ENCODE peak calls at places on chromosomes 6 and 20, in eight cellular contexts. One of them, this sample, is unnamed.

GRCh38 chr6:14467591-14467990 is 350.0 kb downstream of the CD83 start:
- DNase-seq in transverse colon: no peak
- DNase-seq in lower leg skin: no peak
- DNase-seq in sigmoid colon: no peak
- DNase-seq in psoas muscle: no peak
- DNase-seq in Peyer's patch: no peak
- DNase-seq in foreskin fibroblast: peak; percentile 54
- DNase-seq in AG04450: no peak
- DNase-seq in this sample: no peak

GRCh38 chr6:41551086-41551702 is 5.0 kb downstream of the FOXP4 start:
- DNase-seq in transverse colon: no peak
- DNase-seq in lower leg skin: no peak
- DNase-seq in sigmoid colon: no peak
- DNase-seq in psoas muscle: no peak
- DNase-seq in Peyer's patch: no peak
- DNase-seq in foreskin fibroblast: no peak
- DNase-seq in AG04450: no peak
- DNase-seq in this sample: no peak

GRCh38 chr6:34021839-34022190 is 124.1 kb downstream of the GRM4 start:
- DNase-seq in transverse colon: peak; percentile 82
- DNase-seq in lower leg skin: no peak
- DNase-seq in sigmoid colon: no peak
- DNase-seq in psoas muscle: peak; percentile 22
- DNase-seq in Peyer's patch: peak; percentile 54
- DNase-seq in foreskin fibroblast: no peak
- DNase-seq in AG04450: no peak
- DNase-seq in this sample: no peak

GRCh38 chr6:45714795-45715507 is 300.7 kb downstream of the CLIC5 start:
- DNase-seq in transverse colon: peak; percentile 59
- DNase-seq in lower leg skin: peak; percentile 55
- DNase-seq in sigmoid colon: peak; percentile 77
- DNase-seq in psoas muscle: no peak
- DNase-seq in Peyer's patch: peak; percentile 72
- DNase-seq in foreskin fibroblast: peak; percentile 84
- DNase-seq in AG04450: peak; percentile 69
- DNase-seq in this sample: peak; percentile 47

GRCh38 chr20:4519530-4519929 is 202.2 kb upstream of the PRND start:
- DNase-seq in transverse colon: no peak
- DNase-seq in lower leg skin: no peak
- DNase-seq in sigmoid colon: no peak
- DNase-seq in psoas muscle: no peak
- DNase-seq in Peyer's patch: no peak
- DNase-seq in foreskin fibroblast: no peak
- DNase-seq in AG04450: no peak
- DNase-seq in this sample: no peak

GRCh38 chr6:15555101-15556038 is 107.5 kb downstream of the DTNBP1 start:
- DNase-seq in transverse colon: no peak
- DNase-seq in lower leg skin: no peak
- DNase-seq in sigmoid colon: no peak
- DNase-seq in psoas muscle: no peak
- DNase-seq in Peyer's patch: no peak
- DNase-seq in foreskin fibroblast: no peak
- DNase-seq in AG04450: no peak
- DNase-seq in this sample: no peak

GRCh38 chr6:12709556-12709955 is 7.0 kb upstream of the PHACTR1 start:
- DNase-seq in transverse colon: no peak
- DNase-seq in lower leg skin: no peak
- DNase-seq in sigmoid colon: no peak
- DNase-seq in psoas muscle: no peak
- DNase-seq in Peyer's patch: no peak
- DNase-seq in foreskin fibroblast: no peak
- DNase-seq in AG04450: no peak
- DNase-seq in this sample: no peak

GRCh38 chr20:52921300-52921699 is 50.9 kb upstream of the TSHZ2 start:
- DNase-seq in transverse colon: no peak
- DNase-seq in lower leg skin: no peak
- DNase-seq in sigmoid colon: no peak
- DNase-seq in psoas muscle: no peak
- DNase-seq in Peyer's patch: no peak
- DNase-seq in foreskin fibroblast: no peak
- DNase-seq in AG04450: no peak
- DNase-seq in this sample: no peak

GRCh38 chr6:57173886-57174510 is 1.9 kb downstream of the BAG2 start:
- DNase-seq in transverse colon: no peak
- DNase-seq in lower leg skin: no peak
- DNase-seq in sigmoid colon: no peak
- DNase-seq in psoas muscle: no peak
- DNase-seq in Peyer's patch: no peak
- DNase-seq in foreskin fibroblast: peak; percentile 73
- DNase-seq in AG04450: no peak
- DNase-seq in this sample: no peak

GRCh38 chr6:118812972-118813371 is 81.0 kb upstream of the ASF1A start:
- DNase-seq in transverse colon: no peak
- DNase-seq in lower leg skin: no peak
- DNase-seq in sigmoid colon: no peak
- DNase-seq in psoas muscle: no peak
- DNase-seq in Peyer's patch: no peak
- DNase-seq in foreskin fibroblast: peak; percentile 8
- DNase-seq in AG04450: no peak
- DNase-seq in this sample: no peak

GRCh38 chr20:23362392-23363256 is 642 bp downstream of the GZF1 start:
- DNase-seq in transverse colon: peak; percentile 45
- DNase-seq in lower leg skin: peak; percentile 42
- DNase-seq in sigmoid colon: peak; percentile 76
- DNase-seq in psoas muscle: peak; percentile 77
- DNase-seq in Peyer's patch: no peak
- DNase-seq in foreskin fibroblast: no peak
- DNase-seq in AG04450: no peak
- DNase-seq in this sample: no peak

GRCh38 chr6:46948699-46949098 is 27.0 kb upstream of the ADGRF5 start:
- DNase-seq in transverse colon: no peak
- DNase-seq in lower leg skin: no peak
- DNase-seq in sigmoid colon: no peak
- DNase-seq in psoas muscle: no peak
- DNase-seq in Peyer's patch: no peak
- DNase-seq in foreskin fibroblast: no peak
- DNase-seq in AG04450: no peak
- DNase-seq in this sample: no peak

GRCh38 chr6:48563426-48563825 is 452.4 kb upstream of the PTCHD4 start:
- DNase-seq in transverse colon: no peak
- DNase-seq in lower leg skin: no peak
- DNase-seq in sigmoid colon: no peak
- DNase-seq in psoas muscle: no peak
- DNase-seq in Peyer's patch: no peak
- DNase-seq in foreskin fibroblast: no peak
- DNase-seq in AG04450: no peak
- DNase-seq in this sample: no peak

GRCh38 chr6:24547243-24547642 is 52.5 kb downstream of the ALDH5A1 start:
- DNase-seq in transverse colon: no peak
- DNase-seq in lower leg skin: no peak
- DNase-seq in sigmoid colon: no peak
- DNase-seq in psoas muscle: no peak
- DNase-seq in Peyer's patch: no peak
- DNase-seq in foreskin fibroblast: no peak
- DNase-seq in AG04450: no peak
- DNase-seq in this sample: no peak

DNA sequence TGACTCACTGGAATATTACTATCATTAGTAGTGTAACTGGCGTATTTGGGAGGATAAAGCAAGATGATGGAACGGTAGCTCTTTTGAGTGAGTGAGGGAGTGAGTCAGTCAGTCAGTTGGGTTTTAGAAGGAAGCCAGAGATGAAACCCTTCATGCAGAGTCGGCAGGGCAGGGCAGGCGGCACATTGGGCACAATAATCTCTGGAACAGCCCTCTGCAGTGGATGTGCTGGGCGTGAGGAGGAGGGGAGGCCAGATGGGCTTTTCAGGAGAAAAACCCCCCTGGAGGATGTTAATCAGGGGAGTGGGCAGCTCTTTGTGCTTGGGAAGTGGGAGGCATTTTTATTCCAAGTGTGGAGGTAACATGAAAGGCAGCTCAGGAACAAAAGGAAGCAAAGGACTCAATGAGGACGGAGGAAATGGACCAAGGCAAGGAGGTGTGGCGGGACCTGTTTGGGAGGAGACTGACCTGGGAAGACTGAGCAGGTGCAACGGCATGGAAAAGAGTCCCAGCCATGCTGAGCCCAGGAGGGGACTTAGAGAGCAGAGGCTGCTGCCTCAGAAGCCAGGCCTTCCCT is 171.3 kb downstream of the ZDHHC14 start:
- DNase-seq in transverse colon: no peak
- DNase-seq in lower leg skin: no peak
- DNase-seq in sigmoid colon: no peak
- DNase-seq in psoas muscle: no peak
- DNase-seq in Peyer's patch: no peak
- DNase-seq in foreskin fibroblast: no peak
- DNase-seq in AG04450: no peak
- DNase-seq in this sample: no peak
- H3K4me3 ChIP-seq in transverse colon: no peak overlapping the region
- H3K4me3 ChIP-seq in lower leg skin: no peak overlapping the region
- H3K4me3 ChIP-seq in sigmoid colon: no peak overlapping the region
- H3K4me3 ChIP-seq in psoas muscle: no peak overlapping the region
- H3K4me3 ChIP-seq in Peyer's patch: no peak overlapping the region
- H3K4me3 ChIP-seq in foreskin fibroblast: no peak overlapping the region
- H3K4me3 ChIP-seq in AG04450: no peak overlapping the region
- H3K4me3 ChIP-seq in this sample: no peak overlapping the region

GRCh38 chr20:1392443-1392692 is 486 bp downstream of the FKBP1A start:
- DNase-seq in transverse colon: peak; percentile 34
- DNase-seq in lower leg skin: no peak
- DNase-seq in sigmoid colon: no peak
- DNase-seq in psoas muscle: no peak
- DNase-seq in Peyer's patch: no peak
- DNase-seq in foreskin fibroblast: no peak
- DNase-seq in AG04450: no peak
- DNase-seq in this sample: no peak

GRCh38 chr20:1393507-1393882 is 641 bp upstream of the FKBP1A start:
- DNase-seq in transverse colon: no peak
- DNase-seq in lower leg skin: no peak
- DNase-seq in sigmoid colon: no peak
- DNase-seq in psoas muscle: no peak
- DNase-seq in Peyer's patch: no peak
- DNase-seq in foreskin fibroblast: no peak
- DNase-seq in AG04450: no peak
- DNase-seq in this sample: no peak

GRCh38 chr20:1391640-1392442 is 1.0 kb downstream of the FKBP1A start:
- DNase-seq in transverse colon: no peak
- DNase-seq in lower leg skin: no peak
- DNase-seq in sigmoid colon: no peak
- DNase-seq in psoas muscle: peak; percentile 57
- DNase-seq in Peyer's patch: no peak
- DNase-seq in foreskin fibroblast: no peak
- DNase-seq in AG04450: no peak
- DNase-seq in this sample: no peak

GRCh38 chr20:1390552-1391403 is 2.1 kb downstream of the FKBP1A start:
- DNase-seq in transverse colon: no peak
- DNase-seq in lower leg skin: no peak
- DNase-seq in sigmoid colon: no peak
- DNase-seq in psoas muscle: no peak
- DNase-seq in Peyer's patch: no peak
- DNase-seq in foreskin fibroblast: no peak
- DNase-seq in AG04450: no peak
- DNase-seq in this sample: no peak

GRCh38 chr20:1392693-1393506 is at the start of gene FKBP1A:
- DNase-seq in transverse colon: peak; percentile 93
- DNase-seq in lower leg skin: peak; percentile 82
- DNase-seq in sigmoid colon: peak; percentile 96
- DNase-seq in psoas muscle: peak; percentile 97
- DNase-seq in Peyer's patch: peak; percentile 96
- DNase-seq in foreskin fibroblast: peak; percentile 94
- DNase-seq in AG04450: peak; percentile 67
- DNase-seq in this sample: peak; percentile 64
- TF ChIP-seq CTCF in transverse colon: no peak
- TF ChIP-seq CTCF in lower leg skin: no peak
- TF ChIP-seq CTCF in sigmoid colon: peak; percentile 16
- TF ChIP-seq CTCF in psoas muscle: no peak
- TF ChIP-seq CTCF in Peyer's patch: peak; percentile 47
- TF ChIP-seq CTCF in foreskin fibroblast: no peak
- TF ChIP-seq CTCF in AG04450: no peak
- TF ChIP-seq CTCF in this sample: no peak

DNA sequence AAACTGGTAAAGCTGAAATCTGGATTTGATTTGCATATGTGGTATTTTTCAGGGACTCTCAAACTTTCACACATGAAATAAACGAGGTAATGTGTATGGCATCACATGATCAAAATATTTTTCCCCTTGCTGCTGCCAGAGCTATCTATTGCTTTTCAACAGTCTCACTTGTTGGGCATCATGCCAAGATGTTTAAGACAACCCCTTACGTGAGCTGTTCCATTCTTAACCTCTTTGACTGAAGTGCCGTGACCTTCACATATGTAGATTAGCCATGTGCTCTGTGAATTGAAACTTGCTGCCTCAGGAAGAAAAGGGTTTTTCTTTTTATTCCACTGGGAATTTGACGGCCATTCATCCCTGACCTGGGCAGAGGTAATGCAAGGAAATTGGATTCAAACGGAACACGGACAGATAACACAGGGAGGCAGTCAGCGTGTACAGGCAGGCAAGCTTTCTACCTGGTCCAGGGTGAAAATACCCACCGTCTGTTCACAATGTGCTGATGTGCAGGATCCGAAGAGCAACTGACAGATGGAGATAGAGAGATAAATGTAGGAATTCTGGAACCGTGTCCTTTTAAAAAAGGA is 14.2 kb downstream of the ARID1B start:
- DNase-seq in transverse colon: no peak
- DNase-seq in lower leg skin: no peak
- DNase-seq in sigmoid colon: no peak
- DNase-seq in psoas muscle: no peak
- DNase-seq in Peyer's patch: no peak
- DNase-seq in foreskin fibroblast: no peak
- DNase-seq in AG04450: no peak
- DNase-seq in this sample: peak; percentile 75
- H3K4me3 ChIP-seq in transverse colon: no peak overlapping the region
- H3K4me3 ChIP-seq in lower leg skin: no peak overlapping the region
- H3K4me3 ChIP-seq in sigmoid colon: no peak overlapping the region
- H3K4me3 ChIP-seq in psoas muscle: peak overlapping the region; percentile 43
- H3K4me3 ChIP-seq in Peyer's patch: no peak overlapping the region
- H3K4me3 ChIP-seq in foreskin fibroblast: no peak overlapping the region
- H3K4me3 ChIP-seq in AG04450: no peak overlapping the region
- H3K4me3 ChIP-seq in this sample: no peak overlapping the region

GRCh38 chr6:7938562-7939185 is 28.1 kb upstream of the TXNDC5 start:
- DNase-seq in transverse colon: no peak
- DNase-seq in lower leg skin: no peak
- DNase-seq in sigmoid colon: no peak
- DNase-seq in psoas muscle: no peak
- DNase-seq in Peyer's patch: no peak
- DNase-seq in foreskin fibroblast: no peak
- DNase-seq in AG04450: no peak
- DNase-seq in this sample: no peak

GRCh38 chr6:7939186-7939863 is 28.7 kb upstream of the TXNDC5 start:
- DNase-seq in transverse colon: no peak
- DNase-seq in lower leg skin: no peak
- DNase-seq in sigmoid colon: no peak
- DNase-seq in psoas muscle: no peak
- DNase-seq in Peyer's patch: no peak
- DNase-seq in foreskin fibroblast: no peak
- DNase-seq in AG04450: no peak
- DNase-seq in this sample: no peak

DNA sequence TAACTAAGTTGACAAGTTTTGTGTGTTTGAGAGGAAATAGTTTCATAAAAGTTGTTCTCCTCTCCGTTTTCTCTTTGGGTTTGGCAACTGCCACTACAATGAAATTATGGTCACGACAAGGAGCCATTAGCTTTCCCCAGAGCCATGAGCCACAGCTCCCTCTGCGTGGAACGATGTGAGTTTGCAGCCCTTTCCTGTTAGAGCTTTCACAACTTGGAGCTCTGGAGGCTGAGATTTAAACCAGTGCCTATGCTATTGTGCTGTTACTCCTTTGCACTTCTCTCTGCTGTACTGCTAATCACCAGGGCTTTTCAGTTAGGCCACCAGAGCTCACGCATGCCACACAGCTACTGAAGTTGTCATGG is 29.3 kb upstream of the TXNDC5 start:
- DNase-seq in transverse colon: no peak
- DNase-seq in lower leg skin: no peak
- DNase-seq in sigmoid colon: no peak
- DNase-seq in psoas muscle: no peak
- DNase-seq in Peyer's patch: no peak
- DNase-seq in foreskin fibroblast: peak; percentile 13
- DNase-seq in AG04450: no peak
- DNase-seq in this sample: no peak
- TF ChIP-seq CTCF in transverse colon: no peak
- TF ChIP-seq CTCF in lower leg skin: no peak
- TF ChIP-seq CTCF in sigmoid colon: no peak
- TF ChIP-seq CTCF in psoas muscle: no peak
- TF ChIP-seq CTCF in Peyer's patch: no peak
- TF ChIP-seq CTCF in foreskin fibroblast: no peak
- TF ChIP-seq CTCF in AG04450: no peak
- TF ChIP-seq CTCF in this sample: no peak